ENCODE peak calls at places on chromosomes 6 and 20, in seven cellular contexts. I, B, R, J, E, V and Q are unnamed samples.

GRCh38 chr20:8155848-8156602 is 24.0 kb downstream of the PLCB1 start:
- DNase-seq in B (peak; percentile 22), R (no peak), V (no peak), E (no peak), I (no peak), J (no peak), Q (no peak)

GRCh38 chr6:1190361-1190760 is 121.5 kb upstream of the FOXQ1 start:
- DNase-seq in V (peak; percentile 92), J (peak; percentile 92), R (no peak), I (peak; percentile 9), E (no peak), B (peak; percentile 95), Q (peak; percentile 93)

GRCh38 chr6:42714098-42714761 is 8.2 kb downstream of the PRPH2 start:
- DNase-seq in B (peak; percentile 70), R (no peak), I (no peak), E (no peak), V (no peak), J (peak; percentile 82), Q (no peak)

GRCh38 chr6:141483561-141484061 is 649.1 kb upstream of the GJE1 start:
- DNase-seq in V (no peak), J (peak; percentile 92), R (no peak), I (no peak), E (no peak), B (peak; percentile 96), Q (no peak)

GRCh38 chr6:154682633-154683125 is 50.5 kb upstream of the SCAF8 start:
- DNase-seq in B (no peak), V (no peak), J (no peak), I (no peak), E (no peak), R (no peak), Q (no peak)

GRCh38 chr20:19012671-19013070 is 199.1 kb downstream of the SCP2D1 start:
- DNase-seq in B (no peak), V (peak; percentile 31), E (no peak), I (no peak), J (no peak), R (no peak), Q (peak; percentile 47)

GRCh38 chr6:34531580-34532201 is 24.4 kb downstream of the SPDEF start:
- DNase-seq in B (peak; percentile 67), J (no peak), E (no peak), V (peak; percentile 90), I (peak; percentile 57), R (peak; percentile 97), Q (no peak)

GRCh38 chr6:125748534-125749111 is 809 bp upstream of the HEY2 start:
- DNase-seq in I (no peak), R (no peak), J (peak; percentile 56), B (peak; percentile 10), V (peak; percentile 60), E (peak; percentile 32), Q (no peak)

GRCh38 chr6:9140861-9141534 is 705.7 kb upstream of the SLC35B3 start:
- DNase-seq in J (no peak), I (no peak), B (peak; percentile 58), E (no peak), V (no peak), R (no peak), Q (no peak)
- H3K27me3 ChIP-seq in J (no peaks in the 10 kb centered on the region), I (no peaks in the 10 kb centered on the region), B (no peaks in the 10 kb centered on the region), E (no peaks in the 10 kb centered on the region), V (no peaks in the 10 kb centered on the region), R (no peaks in the 10 kb centered on the region), Q (no peaks in the 10 kb centered on the region)

GRCh38 chr6:44453146-44453545 is 65.6 kb downstream of the CDC5L start:
- DNase-seq in V (no peak), B (peak; percentile 54), E (no peak), I (no peak), R (no peak), J (no peak), Q (no peak)
- H2AK5ac ChIP-seq in V (no peak overlapping the region), B (peak overlapping the region; percentile 54), E (no peak overlapping the region), I (no peak overlapping the region), R (no peak overlapping the region), J (no peak overlapping the region), Q (no peak overlapping the region)

GRCh38 chr6:136517002-136517401 is 33.2 kb downstream of the MAP7 start:
- DNase-seq in I (no peak), J (no peak), R (no peak), V (no peak), E (no peak), B (no peak), Q (no peak)
- H3K27ac ChIP-seq in I (no peak overlapping the region), J (no peak overlapping the region), R (no peak overlapping the region), V (no peak overlapping the region), E (no peak overlapping the region), B (no peak overlapping the region), Q (no peak overlapping the region)

GRCh38 chr6:106369739-106370138 is 9.2 kb downstream of the CRYBG1 start:
- DNase-seq in I (no peak), V (no peak), B (no peak), R (no peak), J (no peak), E (no peak), Q (no peak)

GRCh38 chr6:106370639-106371038 is 10.1 kb downstream of the CRYBG1 start:
- DNase-seq in I (no peak), E (no peak), B (no peak), V (no peak), J (no peak), R (no peak), Q (no peak)

GRCh38 chr6:106377061-106377540 is 16.6 kb downstream of the CRYBG1 start:
- DNase-seq in V (no peak), R (no peak), I (no peak), E (no peak), B (peak; percentile 34), J (no peak), Q (no peak)

GRCh38 chr6:106373502-106374239 is 13.2 kb downstream of the CRYBG1 start:
- DNase-seq in B (no peak), E (no peak), V (no peak), I (no peak), J (no peak), R (no peak), Q (no peak)

GRCh38 chr6:106372838-106373501 is 12.5 kb downstream of the CRYBG1 start:
- DNase-seq in E (no peak), B (no peak), R (no peak), V (peak; percentile 33), I (no peak), J (no peak), Q (no peak)
- H3K27me3 ChIP-seq in E (no peaks in the 10 kb centered on the region), B (peaks cover 9% of the 10 kb centered on the region), R (no peaks in the 10 kb centered on the region), V (no peaks in the 10 kb centered on the region), I (no peaks in the 10 kb centered on the region), J (no peaks in the 10 kb centered on the region), Q (no peaks in the 10 kb centered on the region)

DNA sequence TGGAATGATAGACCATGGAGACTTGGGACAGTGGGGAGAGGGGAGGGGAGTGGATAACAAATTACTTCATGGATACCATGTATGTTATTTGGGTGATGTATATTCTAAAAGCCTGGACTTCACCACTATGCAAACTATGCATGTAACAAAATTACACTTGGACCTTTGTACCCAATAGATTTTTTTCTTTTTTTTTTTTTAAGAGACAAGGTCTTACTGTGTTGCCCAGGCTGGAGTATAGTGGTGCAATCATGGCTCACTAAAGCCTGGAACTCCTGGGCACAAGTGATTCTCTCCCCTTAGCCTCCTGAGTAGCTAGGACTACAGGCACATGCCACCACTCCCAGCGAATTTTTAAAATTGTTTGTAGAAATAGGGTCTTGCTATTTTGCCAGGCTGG is 45.3 kb downstream of the RIPOR2 start:
- DNase-seq in R (no peak), E (no peak), J (no peak), B (no peak), V (no peak), I (no peak), Q (no peak)
- H2AK5ac ChIP-seq in R (no peak overlapping the region), E (no peak overlapping the region), J (no peak overlapping the region), B (no peak overlapping the region), V (no peak overlapping the region), I (no peak overlapping the region), Q (no peak overlapping the region)

DNA sequence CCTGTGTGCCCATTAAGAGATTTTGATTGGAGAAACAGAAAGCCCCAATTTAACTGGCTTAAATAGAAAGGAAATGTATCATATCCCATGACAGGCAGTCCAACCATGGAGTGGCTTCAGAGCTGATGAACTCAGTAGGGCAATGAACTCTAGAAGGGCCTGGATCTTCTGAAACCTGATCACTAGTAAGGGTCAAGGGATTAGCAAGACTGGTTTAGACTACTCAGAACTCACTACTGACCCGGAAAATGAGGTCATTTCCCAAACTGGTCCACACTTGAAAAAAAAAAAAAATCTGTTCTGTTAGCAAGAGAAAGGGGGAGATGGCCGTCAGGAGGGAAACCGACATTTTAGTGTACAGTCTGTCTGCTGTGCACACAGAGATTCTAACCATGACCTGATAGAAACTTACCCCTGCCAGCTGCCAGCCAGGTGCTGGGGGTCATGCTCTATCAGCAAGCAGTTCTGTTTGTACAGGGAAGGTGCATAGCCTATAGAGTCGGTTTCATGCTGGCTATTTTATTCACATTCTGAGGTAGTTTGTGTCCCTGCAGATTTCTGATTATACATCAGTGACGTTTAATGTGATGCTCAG is 262.4 kb upstream of the AGPAT4 start:
- DNase-seq in I (no peak), J (no peak), V (no peak), R (no peak), E (peak; percentile 9), B (no peak), Q (no peak)
- H3K27ac ChIP-seq in I (no peak overlapping the region), J (no peak overlapping the region), V (no peak overlapping the region), R (no peak overlapping the region), E (no peak overlapping the region), B (no peak overlapping the region), Q (no peak overlapping the region)

DNA sequence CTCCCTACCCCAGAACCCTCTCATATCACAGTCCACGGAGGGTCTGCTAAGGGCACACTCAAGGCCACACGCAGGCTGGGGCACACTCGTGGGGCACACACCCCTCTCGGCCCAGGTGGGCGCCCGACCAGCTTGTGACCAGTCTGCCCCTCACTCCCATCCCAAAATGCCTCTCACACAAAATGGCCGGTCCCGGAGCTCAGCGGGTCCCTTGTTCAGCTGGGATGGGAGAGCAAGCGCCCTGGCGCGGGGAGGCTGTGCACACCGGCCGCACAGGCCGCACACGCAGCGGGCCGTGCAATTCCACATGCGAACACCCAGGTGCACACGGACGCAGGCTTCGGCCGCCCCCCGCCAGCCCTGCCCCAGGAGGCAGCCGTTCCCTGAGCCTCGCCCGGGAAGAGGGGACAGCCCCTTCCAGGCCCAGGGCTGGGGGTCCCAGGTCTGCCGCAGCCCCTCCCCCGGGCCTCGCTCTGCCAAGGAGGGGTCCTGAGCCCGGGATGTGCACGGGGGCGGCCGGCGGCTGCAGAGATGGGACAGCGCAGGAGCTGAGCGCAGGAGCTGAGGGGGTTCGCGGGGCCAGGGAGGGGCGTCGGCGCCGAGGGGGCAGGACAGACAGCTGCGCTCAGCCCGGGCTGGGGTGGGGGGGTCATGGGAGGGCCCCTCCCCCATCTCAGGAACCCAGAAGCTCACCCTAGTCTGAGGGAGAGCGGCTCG is 1.3 kb downstream of the KCNQ2 start:
- DNase-seq in I (no peak), V (peak; percentile 28), B (no peak), J (no peak), E (no peak), R (no peak), Q (no peak)
- H3K27me3 ChIP-seq in I (peaks cover 16% of the 10 kb centered on the region), V (no peaks in the 10 kb centered on the region), B (peaks cover 74% of the 10 kb centered on the region), J (peaks cover 78% of the 10 kb centered on the region), E (no peaks in the 10 kb centered on the region), R (no peaks in the 10 kb centered on the region), Q (peaks cover 24% of the 10 kb centered on the region)

DNA sequence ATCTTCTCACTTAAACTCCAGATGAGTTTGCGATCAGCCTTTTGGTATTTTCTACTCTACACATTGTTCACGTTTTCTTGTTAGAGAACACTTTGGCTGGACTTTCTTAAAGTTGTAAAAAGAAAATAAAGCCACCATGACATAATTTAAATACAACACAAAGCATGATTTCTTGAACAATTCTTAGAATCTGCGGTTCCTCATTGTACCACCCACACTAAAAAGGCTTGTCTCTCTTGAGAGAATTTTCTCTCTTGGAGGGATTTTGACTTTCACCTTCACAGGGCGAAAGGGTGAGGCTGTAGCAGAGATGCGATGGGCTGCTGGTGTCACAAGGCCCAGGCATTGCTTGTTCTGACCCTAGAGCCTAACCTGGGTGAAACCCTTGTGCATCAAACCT is 122.6 kb upstream of the RIPOR2 start:
- DNase-seq in J (no peak), R (no peak), B (no peak), E (no peak), V (no peak), I (no peak), Q (no peak)
- H2AK5ac ChIP-seq in J (no peak overlapping the region), R (no peak overlapping the region), B (peak overlapping the region; percentile 63), E (no peak overlapping the region), V (no peak overlapping the region), I (no peak overlapping the region), Q (no peak overlapping the region)